ENCODE peak calls at places on chromosomes 1 and 21, in five cellular contexts. A, K, C, P and N are unnamed samples.

GRCh38 chr1:118093017-118093416 is 92.0 kb downstream of the SPAG17 start:
- DNase-seq in A (no peak), K (no peak), C (no peak), P (no peak), N (no peak)

GRCh38 chr1:201501812-201502510 is 5.0 kb downstream of the CSRP1 start:
- DNase-seq in A (no peak), K (no peak), C (no peak), P (peak; percentile 91), N (no peak)

GRCh38 chr1:18266391-18266790 is 158.8 kb downstream of the IGSF21 start:
- DNase-seq in A (no peak), K (no peak), C (no peak), P (no peak), N (no peak)

GRCh38 chr1:33159577-33159976 is 22.3 kb downstream of the TRIM62 start:
- DNase-seq in A (no peak), K (no peak), C (no peak), P (no peak), N (no peak)

GRCh38 chr1:55244476-55245109 is 29.4 kb upstream of the USP24 start:
- DNase-seq in A (no peak), K (no peak), C (no peak), P (no peak), N (no peak)

GRCh38 chr1:19354531-19354981 is 42.4 kb downstream of the SLC66A1 start:
- DNase-seq in A (no peak), K (no peak), C (no peak), P (no peak), N (no peak)

GRCh38 chr1:91609571-91609970 is 108.9 kb downstream of the CDC7 start:
- DNase-seq in A (no peak), K (no peak), C (no peak), P (peak; percentile 60), N (no peak)

GRCh38 chr1:80158771-80159170 is 1152.2 kb upstream of the ADGRL4 start:
- DNase-seq in A (no peak), K (no peak), C (no peak), P (no peak), N (no peak)

GRCh38 chr1:3918966-3919611 is 19.0 kb upstream of the C1orf174 start:
- DNase-seq in A (no peak), K (no peak), C (no peak), P (no peak), N (no peak)

GRCh38 chr1:16927711-16928485 is 6.2 kb downstream of the CROCC start:
- DNase-seq in A (no peak), K (no peak), C (no peak), P (no peak), N (no peak)

GRCh38 chr1:160328171-160328570 is 14.9 kb downstream of the COPA start:
- DNase-seq in A (no peak), K (no peak), C (no peak), P (no peak), N (no peak)

GRCh38 chr1:154798645-154799044 is 71.4 kb downstream of the KCNN3 start:
- DNase-seq in A (no peak), K (no peak), C (no peak), P (no peak), N (no peak)

GRCh38 chr1:33225586-33225985 is 30.7 kb upstream of the ZNF362 start:
- DNase-seq in A (no peak), K (no peak), C (no peak), P (no peak), N (no peak)

GRCh38 chr1:105362438-105362837 is 1612.7 kb downstream of the AMY1C start:
- DNase-seq in A (no peak), K (peak; percentile 38), C (no peak), P (no peak), N (no peak)

GRCh38 chr1:150257624-150258274 is at the start of gene CA14:
- DNase-seq in A (no peak), K (peak; percentile 72), C (no peak), P (no peak), N (no peak)

GRCh38 chr1:68401506-68401905 is 48.2 kb downstream of the RPE65 start:
- DNase-seq in A (no peak), K (no peak), C (no peak), P (no peak), N (no peak)

GRCh38 chr1:9901148-9902059 is 8.7 kb downstream of the CTNNBIP1 start:
- DNase-seq in A (no peak), K (no peak), C (no peak), P (no peak), N (no peak)

GRCh38 chr1:114126696-114127095 is 27.0 kb downstream of the SYT6 start:
- DNase-seq in A (no peak), K (no peak), C (no peak), P (no peak), N (peak; percentile 48)

GRCh38 chr1:8863712-8864324 is 14.7 kb downstream of the ENO1 start:
- DNase-seq in A (no peak), K (peak; percentile 33), C (no peak), P (no peak), N (no peak)

GRCh38 chr1:209249280-209249670 is 334.2 kb upstream of the CAMK1G start:
- DNase-seq in A (no peak), K (peak; percentile 14), C (no peak), P (peak; percentile 62), N (no peak)

GRCh38 chr1:173190101-173190895 is 16.8 kb downstream of the TNFSF4 start:
- DNase-seq in A (no peak), K (no peak), C (peak; percentile 36), P (no peak), N (no peak)

DNA sequence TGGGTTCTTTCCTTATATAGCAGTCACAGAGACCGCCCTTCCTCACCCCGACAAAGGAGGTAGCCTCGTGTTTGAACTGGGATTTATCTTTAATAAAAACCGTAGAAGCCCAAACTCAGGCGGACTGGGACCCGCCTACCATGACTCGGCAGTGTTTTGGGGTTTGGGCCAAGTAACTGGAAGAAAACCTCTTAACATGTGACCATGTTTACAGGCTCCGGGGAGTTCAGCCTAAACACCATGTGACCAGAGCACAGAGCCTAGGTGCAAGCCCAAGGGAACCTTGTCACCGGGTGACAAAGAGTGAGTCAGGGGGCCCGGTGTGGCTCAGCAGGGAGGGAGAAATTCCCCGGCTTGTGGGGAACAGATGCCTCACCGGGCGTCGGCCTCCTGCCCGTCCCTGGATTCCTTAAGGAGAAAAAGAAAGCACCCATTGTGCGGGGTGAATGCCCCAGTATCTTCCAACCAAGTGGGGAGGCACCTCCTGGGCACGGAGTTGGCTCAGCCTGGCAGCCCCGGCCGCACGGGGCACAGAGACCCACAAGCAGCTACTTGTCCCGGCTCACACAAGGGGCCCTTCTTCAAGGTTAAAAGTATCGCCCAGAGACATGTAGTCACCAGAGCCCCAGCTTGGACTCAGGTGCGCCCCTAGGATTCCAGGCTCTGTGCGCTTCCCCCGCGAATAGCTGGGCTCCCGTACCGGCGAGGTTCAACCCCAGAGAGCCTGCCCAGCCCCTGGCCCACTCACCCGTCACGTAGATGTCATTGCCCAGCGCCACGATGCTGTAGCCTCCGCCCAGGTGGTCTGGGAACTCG is 1.4 kb downstream of the KLHL21 start:
- DNase-seq in A (no peak), K (peak; percentile 67), C (peak; percentile 90), P (peak; percentile 96), N (no peak)
- TF ChIP-seq POLR2AphosphoS5 in A (no peak), K (no peak), C (no peak), P (peak; percentile 93), N (no peak)

GRCh38 chr21:31343680-31344480 is at the start of gene TIAM1:
- DNase-seq in A (peak; percentile 38), K (peak; percentile 71), C (no peak), P (peak; percentile 93), N (no peak)
- TF ChIP-seq POLR2AphosphoS5 in A (peak; percentile 58), K (peak; percentile 50), C (no peak), P (peak; percentile 42), N (no peak)

GRCh38 chr1:36224537-36225297 is 474 bp downstream of the THRAP3 start:
- DNase-seq in A (peak; percentile 23), K (peak; percentile 95), C (peak; percentile 38), P (peak; percentile 96), N (peak; percentile 77)

GRCh38 chr1:36222481-36223372 is 1.5 kb upstream of the THRAP3 start:
- DNase-seq in A (no peak), K (peak; percentile 32), C (no peak), P (no peak), N (no peak)

GRCh38 chr1:36223373-36223995 is 759 bp upstream of the THRAP3 start:
- DNase-seq in A (no peak), K (peak; percentile 63), C (peak; percentile 18), P (no peak), N (peak; percentile 39)

GRCh38 chr1:36223996-36224536 is at the start of gene THRAP3:
- DNase-seq in A (peak; percentile 99), K (peak; percentile 99), C (peak; percentile 96), P (peak; percentile 100), N (peak; percentile 85)

DNA sequence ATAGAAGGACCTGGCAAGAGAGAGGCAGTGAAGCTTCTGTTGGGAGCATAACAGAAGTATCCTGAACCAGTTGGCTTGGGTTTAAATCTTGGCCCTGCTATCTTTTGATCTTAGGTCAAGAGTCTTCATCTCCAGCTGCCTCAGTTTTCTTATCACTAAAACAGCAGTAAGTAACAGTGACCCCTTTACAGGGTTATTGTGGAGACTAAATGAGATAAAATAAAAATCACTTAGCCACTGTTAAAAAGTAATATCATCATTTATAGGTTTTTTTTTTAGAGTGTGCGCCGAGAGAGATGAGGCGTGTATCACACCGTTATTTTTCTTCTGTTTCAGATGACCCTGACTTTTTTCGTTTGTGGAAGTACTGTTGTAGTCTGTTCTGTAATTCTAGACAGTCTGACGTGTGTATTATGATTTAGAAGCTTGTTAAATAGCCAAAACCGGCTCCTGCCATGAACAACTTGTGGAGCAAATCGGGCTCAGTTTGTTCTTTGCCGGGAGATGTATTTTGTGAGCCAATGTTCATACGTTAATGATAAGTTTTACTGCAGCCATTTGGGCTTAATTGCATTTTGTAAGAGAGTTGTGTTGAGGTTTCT is 1.2 kb downstream of the THRAP3 start:
- DNase-seq in A (no peak), K (no peak), C (no peak), P (no peak), N (no peak)
- TF ChIP-seq POLR2AphosphoS5 in A (no peak), K (no peak), C (no peak), P (no peak), N (no peak)

DNA sequence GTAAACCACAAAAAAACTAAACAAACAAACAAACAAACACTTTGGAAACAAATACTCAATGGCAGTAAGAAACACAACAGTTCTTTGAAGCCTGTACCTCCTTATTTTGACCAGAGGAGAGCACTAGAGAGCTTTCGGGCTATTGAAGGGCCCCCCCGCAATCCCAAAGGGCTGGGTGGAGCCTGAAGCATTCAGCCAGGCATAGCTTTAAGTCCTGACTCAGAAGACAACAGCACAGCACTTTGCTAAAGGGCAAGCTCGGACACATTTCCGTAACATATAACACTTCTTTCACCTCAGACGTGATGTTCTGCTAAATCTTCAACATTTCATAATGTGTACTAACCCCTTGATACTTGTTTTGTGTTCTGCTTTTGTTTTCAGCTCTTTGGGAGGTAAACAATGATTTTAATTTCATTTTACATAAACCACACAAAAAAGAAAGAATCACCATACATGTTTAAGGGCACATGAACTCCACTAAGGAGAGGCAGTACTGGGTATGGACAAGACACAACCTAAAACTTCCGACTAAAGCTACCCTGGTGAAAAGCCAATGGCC is 9.7 kb upstream of the SHCBP1L start:
- DNase-seq in A (peak; percentile 63), K (peak; percentile 94), C (peak; percentile 68), P (peak; percentile 93), N (peak; percentile 70)
- TF ChIP-seq POLR2AphosphoS5 in A (peak; percentile 28), K (peak; percentile 52), C (no peak), P (peak; percentile 86), N (peak; percentile 42)